ENCODE peak calls at places on chromosomes 2 and 18, in five cellular contexts. G is uterus, Y is cardiac muscle cell, I is neuronal stem cell, N is fibroblast of lung. F is an unnamed sample.

GRCh38 chr2:113283704-113284284 is 5.1 kb upstream of the PAX8 start:
- DNase-seq in Y (peak; percentile 81), I (no peak), G (peak; percentile 68), N (peak; percentile 84), F (peak; percentile 37)

GRCh38 chr2:73992036-73992435 is 7.3 kb downstream of the TET3 start:
- DNase-seq in N (no peak), Y (no peak), I (no peak), G (no peak), F (no peak)

GRCh38 chr2:201707753-201708152 is 9.3 kb upstream of the MPP4 start:
- DNase-seq in N (peak; percentile 51), I (no peak), Y (peak; percentile 43), G (no peak), F (no peak)

GRCh38 chr2:72953976-72954375 is 36.7 kb downstream of the EMX1 start:
- DNase-seq in N (no peak), Y (no peak), I (no peak), G (no peak), F (no peak)

GRCh38 chr2:172012688-172013358 is 13.1 kb downstream of the METAP1D start:
- DNase-seq in N (no peak), I (no peak), G (no peak), Y (no peak), F (peak; percentile 36)

GRCh38 chr2:242011991-242012764 is 142.6 kb downstream of the RTP5 start:
- DNase-seq in N (no peak), I (no peak), G (no peak), Y (no peak), F (no peak)

GRCh38 chr2:151241224-151241623 is 20.4 kb downstream of the RBM43 start:
- DNase-seq in I (no peak), G (no peak), Y (no peak), N (no peak), F (no peak)

GRCh38 chr2:239814136-239814916 is 210.8 kb downstream of the NDUFA10 start:
- DNase-seq in G (peak; percentile 39), N (no peak), I (no peak), Y (peak; percentile 8), F (no peak)

GRCh38 chr2:8316356-8316755 is 365.5 kb upstream of the ID2 start:
- DNase-seq in N (no peak), I (no peak), G (no peak), Y (no peak), F (peak; percentile 10)

DNA sequence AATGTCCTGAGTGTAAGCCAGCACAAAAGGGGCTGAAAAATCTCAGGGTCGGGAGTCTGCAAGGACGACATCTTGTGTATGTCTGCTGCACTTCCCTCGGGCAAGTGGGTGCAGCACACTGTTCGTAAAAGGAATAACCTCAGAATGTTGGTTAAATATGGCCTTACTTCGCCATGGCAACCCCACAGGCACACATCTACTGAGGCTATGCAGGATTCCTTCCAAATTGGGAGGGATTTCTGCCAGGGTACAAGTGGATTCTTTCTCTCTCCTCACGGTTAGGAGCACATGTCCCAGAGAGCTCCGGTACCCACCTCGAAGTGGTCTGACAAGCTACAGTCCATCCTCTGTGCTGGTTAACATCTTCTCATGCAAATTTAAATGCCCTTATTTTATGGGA is 277.7 kb upstream of the PXDN start:
- DNase-seq in Y (no peak), N (no peak), G (no peak), I (no peak), F (no peak)
- H3K27ac ChIP-seq in Y (no peak overlapping the region), N (no peak overlapping the region), G (no peak overlapping the region), I (no peak overlapping the region), F (no peak overlapping the region)

DNA sequence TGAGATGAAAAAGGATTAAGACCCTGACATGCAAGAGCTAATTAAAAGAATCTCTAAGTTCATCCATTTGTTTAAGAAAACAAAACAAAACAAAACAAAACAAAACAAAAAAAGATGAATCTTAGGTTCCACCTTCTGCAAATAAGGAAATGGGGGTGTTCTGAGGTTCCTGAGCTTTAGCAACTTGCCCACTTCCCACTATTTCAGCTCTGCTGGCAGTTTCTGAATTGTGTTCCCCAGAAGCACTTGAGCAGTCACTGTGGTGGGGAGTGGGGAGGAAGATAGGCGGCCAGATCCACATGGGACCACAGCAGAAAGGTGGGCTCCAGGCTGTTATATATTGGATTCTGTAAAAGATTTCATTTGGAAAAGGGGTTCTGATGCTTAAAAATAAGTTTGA is 20.3 kb downstream of the INO80C start:
- DNase-seq in G (no peak), Y (no peak), I (no peak), N (no peak), F (no peak)
- H3K27ac ChIP-seq in G (no peak overlapping the region), Y (no peak overlapping the region), I (no peak overlapping the region), N (no peak overlapping the region), F (no peak overlapping the region)

GRCh38 chr2:88597168-88597567 is 30.1 kb downstream of the EIF2AK3 start:
- DNase-seq in Y (no peak), G (no peak), I (no peak), N (no peak), F (no peak)

GRCh38 chr2:88601302-88601701 is 26.0 kb downstream of the EIF2AK3 start:
- DNase-seq in G (no peak), N (peak; percentile 83), I (no peak), Y (peak; percentile 87), F (no peak)

GRCh38 chr2:88602022-88602421 is 25.2 kb downstream of the EIF2AK3 start:
- DNase-seq in N (no peak), I (no peak), G (no peak), Y (no peak), F (no peak)

GRCh38 chr2:88600038-88600465 is 27.2 kb downstream of the EIF2AK3 start:
- DNase-seq in G (peak; percentile 37), I (peak; percentile 35), N (peak; percentile 97), Y (peak; percentile 93), F (peak; percentile 51)

DNA sequence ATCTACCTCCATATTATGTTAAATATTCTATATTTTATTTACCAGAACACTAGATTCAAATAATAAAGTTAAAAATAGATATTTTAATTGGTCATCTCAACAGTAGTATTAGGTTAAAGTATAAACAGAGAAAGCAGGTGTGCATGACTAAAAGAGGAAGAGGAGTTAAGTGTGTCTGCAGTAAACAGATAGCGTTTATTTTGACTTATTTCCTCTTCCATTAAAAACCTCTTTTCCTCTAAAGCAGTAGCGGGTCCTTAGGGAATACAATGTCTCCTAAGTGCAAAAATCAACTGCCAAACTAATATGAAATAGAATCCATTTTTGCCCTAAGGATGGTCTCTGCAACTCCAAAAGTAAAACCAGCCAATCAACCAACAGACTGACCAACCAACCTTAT is 27.7 kb downstream of the EIF2AK3 start:
- DNase-seq in N (no peak), Y (no peak), G (no peak), I (no peak), F (no peak)
- H3K27ac ChIP-seq in N (no peak overlapping the region), Y (no peak overlapping the region), G (peak overlapping the region; percentile 10), I (no peak overlapping the region), F (no peak overlapping the region)

DNA sequence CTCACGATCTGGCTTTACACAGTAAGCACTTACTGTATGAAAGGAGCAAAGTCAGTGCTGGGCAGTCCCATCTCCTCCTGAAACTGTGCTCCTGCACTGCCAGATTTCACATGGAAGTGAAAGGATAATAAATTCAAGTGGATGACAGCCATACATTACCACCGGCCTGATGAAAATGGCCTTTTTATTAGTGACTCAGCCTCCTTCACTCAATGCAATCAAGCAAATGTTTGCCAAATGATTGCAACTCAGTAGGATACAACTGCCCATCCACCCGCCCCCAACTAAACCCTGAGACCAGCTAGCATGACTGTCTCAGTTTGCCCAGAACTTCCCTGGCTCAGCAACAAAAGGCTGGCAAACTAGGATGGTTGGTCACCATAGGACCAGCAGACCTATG is 77.1 kb downstream of the MYO5B start:
- DNase-seq in Y (no peak), I (no peak), N (no peak), G (no peak), F (no peak)
- H3K27ac ChIP-seq in Y (no peak overlapping the region), I (no peak overlapping the region), N (no peak overlapping the region), G (no peak overlapping the region), F (no peak overlapping the region)

DNA sequence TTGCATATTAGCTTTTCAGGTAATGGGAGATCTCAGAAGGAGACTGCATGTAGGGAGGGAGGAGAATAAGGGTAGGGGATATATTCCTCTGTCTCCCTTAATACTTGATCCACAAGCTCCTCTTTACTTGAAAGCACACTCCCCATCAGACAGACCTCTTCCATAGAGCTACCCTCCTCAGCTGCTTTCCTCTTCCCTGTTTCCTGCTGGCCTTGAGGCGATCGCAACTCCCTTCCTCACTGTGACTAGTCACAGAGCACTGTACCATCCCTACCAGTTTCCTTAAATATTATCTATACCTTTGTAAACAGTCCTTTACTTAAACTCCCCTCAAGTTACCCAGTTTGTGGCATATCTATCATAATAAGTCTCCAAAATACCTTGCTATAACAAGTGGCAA is 10.9 kb downstream of the ROCK1 start:
- DNase-seq in G (no peak), N (no peak), I (no peak), Y (no peak), F (no peak)
- H3K27ac ChIP-seq in G (no peak overlapping the region), N (no peak overlapping the region), I (no peak overlapping the region), Y (no peak overlapping the region), F (no peak overlapping the region)

GRCh38 chr2:136057023-136057801 is 60.7 kb downstream of the CXCR4 start:
- DNase-seq in G (no peak), I (no peak), Y (no peak), N (no peak), F (no peak)
- H3K27ac ChIP-seq in G (no peak overlapping the region), I (no peak overlapping the region), Y (no peak overlapping the region), N (no peak overlapping the region), F (no peak overlapping the region)

GRCh38 chr2:232318175-232318855 is 60.2 kb upstream of the ALPP start:
- DNase-seq in N (no peak), I (no peak), G (no peak), Y (no peak), F (no peak)
- H3K27ac ChIP-seq in N (no peak overlapping the region), I (no peak overlapping the region), G (no peak overlapping the region), Y (no peak overlapping the region), F (no peak overlapping the region)

GRCh38 chr2:190581997-190582396 is 47.5 kb upstream of the NEMP2 start:
- DNase-seq in G (no peak), Y (no peak), N (no peak), I (no peak), F (no peak)

GRCh38 chr2:190578158-190579057 is 43.9 kb upstream of the NEMP2 start:
- DNase-seq in G (peak; percentile 27), Y (peak; percentile 55), I (no peak), N (peak; percentile 89), F (no peak)

GRCh38 chr2:190579945-190580866 is 45.7 kb upstream of the NEMP2 start:
- DNase-seq in G (no peak), N (no peak), I (no peak), Y (no peak), F (no peak)

GRCh38 chr2:190576565-190576964 is 42.0 kb upstream of the NEMP2 start:
- DNase-seq in I (no peak), N (no peak), Y (no peak), G (no peak), F (no peak)

DNA sequence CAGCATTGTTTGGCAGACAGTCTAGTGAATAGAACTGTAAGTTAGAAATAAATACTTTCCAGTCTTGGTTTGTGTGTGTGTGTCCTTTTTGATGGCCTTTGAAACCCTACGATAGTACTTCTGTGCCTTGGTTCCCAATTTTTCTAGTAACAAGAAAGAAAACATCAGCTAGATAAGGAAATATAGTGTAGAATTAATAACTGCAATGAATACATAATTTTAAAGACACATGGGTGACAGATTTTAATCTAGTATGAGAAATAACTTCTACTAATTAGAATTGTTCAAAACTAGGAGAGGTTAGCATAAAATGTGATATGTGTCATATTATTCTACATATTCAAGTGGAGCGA is 44.5 kb upstream of the NEMP2 start:
- DNase-seq in N (no peak), I (no peak), G (no peak), Y (no peak), F (no peak)
- H3K27ac ChIP-seq in N (no peak overlapping the region), I (no peak overlapping the region), G (peak overlapping the region; percentile 56), Y (peak overlapping the region; percentile 66), F (no peak overlapping the region)

GRCh38 chr2:99403084-99403483 is 65.9 kb downstream of the EIF5B start:
- DNase-seq in I (no peak), N (no peak), G (no peak), Y (no peak), F (no peak)
- H3K27ac ChIP-seq in I (no peak overlapping the region), N (no peak overlapping the region), G (no peak overlapping the region), Y (peak overlapping the region; percentile 63), F (no peak overlapping the region)

F was measured in H9.